ENCODE peak calls at places on chromosomes 7 and 10, in seven cellular contexts. One of them, this sample, is unnamed.

GRCh38 chr7:102874166-102874829 is 38.5 kb upstream of the LRRC17 start:
- DNase-seq in ELR: peak; percentile 93
- DNase-seq in AG10803: peak; percentile 82
- DNase-seq in choroid plexus epithelial cell: peak; percentile 84
- DNase-seq in endothelial cell: no peak
- DNase-seq in NCI-H1417: no peak
- DNase-seq in A172: peak; percentile 97
- DNase-seq in this sample: no peak

GRCh38 chr10:69892436-69893215 is 90.9 kb downstream of the COL13A1 start:
- DNase-seq in choroid plexus epithelial cell: peak; percentile 39
- DNase-seq in ELR: peak; percentile 25
- DNase-seq in NCI-H1417: no peak
- DNase-seq in endothelial cell: no peak
- DNase-seq in A172: no peak
- DNase-seq in AG10803: no peak
- DNase-seq in this sample: no peak

GRCh38 chr10:2049560-2049959 is 312.2 kb upstream of the ADARB2 start:
- DNase-seq in NCI-H1417: no peak
- DNase-seq in endothelial cell: no peak
- DNase-seq in choroid plexus epithelial cell: no peak
- DNase-seq in A172: no peak
- DNase-seq in AG10803: no peak
- DNase-seq in ELR: no peak
- DNase-seq in this sample: no peak

GRCh38 chr10:970311-971149 is 17.7 kb upstream of the GTPBP4 start:
- DNase-seq in A172: no peak
- DNase-seq in NCI-H1417: peak; percentile 89
- DNase-seq in AG10803: peak; percentile 32
- DNase-seq in ELR: no peak
- DNase-seq in choroid plexus epithelial cell: peak; percentile 32
- DNase-seq in endothelial cell: no peak
- DNase-seq in this sample: no peak

GRCh38 chr10:113093188-113094113 is 143.4 kb downstream of the TCF7L2 start:
- DNase-seq in ELR: peak; percentile 77
- DNase-seq in A172: peak; percentile 91
- DNase-seq in choroid plexus epithelial cell: peak; percentile 61
- DNase-seq in NCI-H1417: no peak
- DNase-seq in AG10803: no peak
- DNase-seq in endothelial cell: no peak
- DNase-seq in this sample: no peak

GRCh38 chr7:142586611-142587010 is 162.7 kb upstream of the PRSS1 start:
- DNase-seq in choroid plexus epithelial cell: no peak
- DNase-seq in NCI-H1417: no peak
- DNase-seq in endothelial cell: no peak
- DNase-seq in ELR: no peak
- DNase-seq in A172: no peak
- DNase-seq in AG10803: no peak
- DNase-seq in this sample: no peak

GRCh38 chr10:42866115-42866995 is 83.8 kb downstream of the BMS1 start:
- DNase-seq in NCI-H1417: peak; percentile 24
- DNase-seq in AG10803: peak; percentile 60
- DNase-seq in A172: peak; percentile 54
- DNase-seq in endothelial cell: peak; percentile 89
- DNase-seq in ELR: peak; percentile 81
- DNase-seq in choroid plexus epithelial cell: peak; percentile 73
- DNase-seq in this sample: no peak

GRCh38 chr7:105521731-105522458 is at the start of gene PUS7:
- DNase-seq in NCI-H1417: peak; percentile 97
- DNase-seq in endothelial cell: peak; percentile 87
- DNase-seq in A172: peak; percentile 77
- DNase-seq in choroid plexus epithelial cell: peak; percentile 91
- DNase-seq in ELR: peak; percentile 89
- DNase-seq in AG10803: peak; percentile 87
- DNase-seq in this sample: peak; percentile 60

GRCh38 chr7:134804351-134804750 is 24.9 kb downstream of the CALD1 start:
- DNase-seq in choroid plexus epithelial cell: peak; percentile 80
- DNase-seq in NCI-H1417: no peak
- DNase-seq in A172: peak; percentile 45
- DNase-seq in ELR: peak; percentile 55
- DNase-seq in AG10803: peak; percentile 64
- DNase-seq in endothelial cell: no peak
- DNase-seq in this sample: no peak

GRCh38 chr7:100220833-100221718 is 1.3 kb downstream of the PVRIG start:
- DNase-seq in AG10803: no peak
- DNase-seq in ELR: no peak
- DNase-seq in NCI-H1417: no peak
- DNase-seq in A172: no peak
- DNase-seq in choroid plexus epithelial cell: no peak
- DNase-seq in endothelial cell: no peak
- DNase-seq in this sample: peak; percentile 77

GRCh38 chr7:85634951-85635350 is 448.1 kb upstream of the SEMA3D start:
- DNase-seq in NCI-H1417: no peak
- DNase-seq in ELR: no peak
- DNase-seq in AG10803: no peak
- DNase-seq in choroid plexus epithelial cell: no peak
- DNase-seq in endothelial cell: no peak
- DNase-seq in A172: no peak
- DNase-seq in this sample: no peak

GRCh38 chr10:44864637-44865288 is 46.4 kb upstream of the TMEM72 start:
- DNase-seq in ELR: peak; percentile 87
- DNase-seq in NCI-H1417: peak; percentile 82
- DNase-seq in choroid plexus epithelial cell: peak; percentile 85
- DNase-seq in A172: peak; percentile 82
- DNase-seq in endothelial cell: peak; percentile 99
- DNase-seq in AG10803: peak; percentile 81
- DNase-seq in this sample: peak; percentile 62

GRCh38 chr10:75352650-75353049 is 48.9 kb downstream of the ZNF503 start:
- DNase-seq in NCI-H1417: no peak
- DNase-seq in endothelial cell: no peak
- DNase-seq in choroid plexus epithelial cell: peak; percentile 24
- DNase-seq in A172: peak; percentile 59
- DNase-seq in ELR: peak; percentile 25
- DNase-seq in AG10803: peak; percentile 5
- DNase-seq in this sample: no peak

This sample was measured in CD8-positive, alpha-beta T cell.